ENCODE peak calls at places on chromosomes 11 and 22, in seven cellular contexts. One of them, this sample, is unnamed.

GRCh38 chr22:49380095-49380827 is 447.4 kb downstream of the BRD1 start:
- DNase-seq in HT1080: no peak
- DNase-seq in dermis blood vessel endothelial cell: no peak
- DNase-seq in KBM-7: no peak
- DNase-seq in hepatic stellate cell: no peak
- DNase-seq in activated naive CD4-positive, alpha-beta T cell treated with anti-CD3 and anti-CD28 coated beads for 36 hours: no peak
- DNase-seq in stimulated activated CD8-positive, alpha-beta memory T cell treated with anti-CD3 and anti-CD28 coated beads, Interleukin-15, amount 100 ng/mL, for 1 hour: no peak
- DNase-seq in this sample: no peak

GRCh38 chr22:48299801-48300200 is 1527.9 kb downstream of the BRD1 start:
- DNase-seq in HT1080: no peak
- DNase-seq in dermis blood vessel endothelial cell: no peak
- DNase-seq in KBM-7: no peak
- DNase-seq in hepatic stellate cell: no peak
- DNase-seq in activated naive CD4-positive, alpha-beta T cell treated with anti-CD3 and anti-CD28 coated beads for 36 hours: no peak
- DNase-seq in stimulated activated CD8-positive, alpha-beta memory T cell treated with anti-CD3 and anti-CD28 coated beads, Interleukin-15, amount 100 ng/mL, for 1 hour: no peak
- DNase-seq in this sample: no peak

GRCh38 chr11:7490054-7490453 is 4.7 kb downstream of the OLFML1 start:
- DNase-seq in HT1080: peak
- DNase-seq in dermis blood vessel endothelial cell: no peak
- DNase-seq in KBM-7: no peak
- DNase-seq in hepatic stellate cell: peak
- DNase-seq in activated naive CD4-positive, alpha-beta T cell treated with anti-CD3 and anti-CD28 coated beads for 36 hours: no peak
- DNase-seq in stimulated activated CD8-positive, alpha-beta memory T cell treated with anti-CD3 and anti-CD28 coated beads, Interleukin-15, amount 100 ng/mL, for 1 hour: no peak
- DNase-seq in this sample: no peak

GRCh38 chr11:110070176-110070575 is 23.0 kb upstream of the ZC3H12C start:
- DNase-seq in HT1080: no peak
- DNase-seq in dermis blood vessel endothelial cell: peak
- DNase-seq in KBM-7: no peak
- DNase-seq in hepatic stellate cell: no peak
- DNase-seq in activated naive CD4-positive, alpha-beta T cell treated with anti-CD3 and anti-CD28 coated beads for 36 hours: no peak
- DNase-seq in stimulated activated CD8-positive, alpha-beta memory T cell treated with anti-CD3 and anti-CD28 coated beads, Interleukin-15, amount 100 ng/mL, for 1 hour: no peak
- DNase-seq in this sample: no peak

GRCh38 chr11:64268028-64268686 is 16.3 kb downstream of the BAD start:
- DNase-seq in HT1080: no peak
- DNase-seq in dermis blood vessel endothelial cell: peak
- DNase-seq in KBM-7: peak
- DNase-seq in hepatic stellate cell: no peak
- DNase-seq in activated naive CD4-positive, alpha-beta T cell treated with anti-CD3 and anti-CD28 coated beads for 36 hours: no peak
- DNase-seq in stimulated activated CD8-positive, alpha-beta memory T cell treated with anti-CD3 and anti-CD28 coated beads, Interleukin-15, amount 100 ng/mL, for 1 hour: no peak
- DNase-seq in this sample: no peak

GRCh38 chr11:113279591-113279990 is 34.8 kb upstream of the TTC12 start:
- DNase-seq in HT1080: no peak
- DNase-seq in dermis blood vessel endothelial cell: no peak
- DNase-seq in KBM-7: no peak
- DNase-seq in hepatic stellate cell: no peak
- DNase-seq in activated naive CD4-positive, alpha-beta T cell treated with anti-CD3 and anti-CD28 coated beads for 36 hours: no peak
- DNase-seq in stimulated activated CD8-positive, alpha-beta memory T cell treated with anti-CD3 and anti-CD28 coated beads, Interleukin-15, amount 100 ng/mL, for 1 hour: no peak
- DNase-seq in this sample: no peak

GRCh38 chr11:116953525-116954284 is 116.3 kb upstream of the APOA1 start:
- DNase-seq in HT1080: no peak
- DNase-seq in dermis blood vessel endothelial cell: no peak
- DNase-seq in KBM-7: no peak
- DNase-seq in hepatic stellate cell: no peak
- DNase-seq in activated naive CD4-positive, alpha-beta T cell treated with anti-CD3 and anti-CD28 coated beads for 36 hours: no peak
- DNase-seq in stimulated activated CD8-positive, alpha-beta memory T cell treated with anti-CD3 and anti-CD28 coated beads, Interleukin-15, amount 100 ng/mL, for 1 hour: no peak
- DNase-seq in this sample: no peak

GRCh38 chr22:19865141-19865829 is 10.6 kb upstream of the GNB1L start:
- DNase-seq in HT1080: no peak
- DNase-seq in dermis blood vessel endothelial cell: no peak
- DNase-seq in KBM-7: no peak
- DNase-seq in hepatic stellate cell: no peak
- DNase-seq in activated naive CD4-positive, alpha-beta T cell treated with anti-CD3 and anti-CD28 coated beads for 36 hours: no peak
- DNase-seq in stimulated activated CD8-positive, alpha-beta memory T cell treated with anti-CD3 and anti-CD28 coated beads, Interleukin-15, amount 100 ng/mL, for 1 hour: no peak
- DNase-seq in this sample: no peak

GRCh38 chr22:37121887-37122591 is 12.5 kb upstream of the TMPRSS6 start:
- DNase-seq in HT1080: peak
- DNase-seq in dermis blood vessel endothelial cell: peak
- DNase-seq in KBM-7: peak
- DNase-seq in hepatic stellate cell: no peak
- DNase-seq in activated naive CD4-positive, alpha-beta T cell treated with anti-CD3 and anti-CD28 coated beads for 36 hours: peak
- DNase-seq in stimulated activated CD8-positive, alpha-beta memory T cell treated with anti-CD3 and anti-CD28 coated beads, Interleukin-15, amount 100 ng/mL, for 1 hour: peak
- DNase-seq in this sample: no peak

GRCh38 chr22:27874756-27875155 is 44.3 kb downstream of the PITPNB start:
- DNase-seq in HT1080: no peak
- DNase-seq in dermis blood vessel endothelial cell: no peak
- DNase-seq in KBM-7: no peak
- DNase-seq in hepatic stellate cell: no peak
- DNase-seq in activated naive CD4-positive, alpha-beta T cell treated with anti-CD3 and anti-CD28 coated beads for 36 hours: no peak
- DNase-seq in stimulated activated CD8-positive, alpha-beta memory T cell treated with anti-CD3 and anti-CD28 coated beads, Interleukin-15, amount 100 ng/mL, for 1 hour: no peak
- DNase-seq in this sample: no peak

GRCh38 chr11:79388201-79388600 is 52.6 kb downstream of the TENM4 start:
- DNase-seq in HT1080: no peak
- DNase-seq in dermis blood vessel endothelial cell: no peak
- DNase-seq in KBM-7: no peak
- DNase-seq in hepatic stellate cell: no peak
- DNase-seq in activated naive CD4-positive, alpha-beta T cell treated with anti-CD3 and anti-CD28 coated beads for 36 hours: no peak
- DNase-seq in stimulated activated CD8-positive, alpha-beta memory T cell treated with anti-CD3 and anti-CD28 coated beads, Interleukin-15, amount 100 ng/mL, for 1 hour: no peak
- DNase-seq in this sample: no peak

GRCh38 chr11:19727246-19727645 is 14.6 kb downstream of the NAV2 start:
- DNase-seq in HT1080: peak
- DNase-seq in dermis blood vessel endothelial cell: peak
- DNase-seq in KBM-7: no peak
- DNase-seq in hepatic stellate cell: no peak
- DNase-seq in activated naive CD4-positive, alpha-beta T cell treated with anti-CD3 and anti-CD28 coated beads for 36 hours: no peak
- DNase-seq in stimulated activated CD8-positive, alpha-beta memory T cell treated with anti-CD3 and anti-CD28 coated beads, Interleukin-15, amount 100 ng/mL, for 1 hour: no peak
- DNase-seq in this sample: no peak

GRCh38 chr11:33703771-33704170 is 3.1 kb upstream of the C11orf91 start:
- DNase-seq in HT1080: peak
- DNase-seq in dermis blood vessel endothelial cell: peak
- DNase-seq in KBM-7: no peak
- DNase-seq in hepatic stellate cell: no peak
- DNase-seq in activated naive CD4-positive, alpha-beta T cell treated with anti-CD3 and anti-CD28 coated beads for 36 hours: no peak
- DNase-seq in stimulated activated CD8-positive, alpha-beta memory T cell treated with anti-CD3 and anti-CD28 coated beads, Interleukin-15, amount 100 ng/mL, for 1 hour: no peak
- DNase-seq in this sample: no peak

GRCh38 chr22:27780161-27780575 is 21.4 kb downstream of the MN1 start:
- DNase-seq in HT1080: no peak
- DNase-seq in dermis blood vessel endothelial cell: peak
- DNase-seq in KBM-7: no peak
- DNase-seq in hepatic stellate cell: no peak
- DNase-seq in activated naive CD4-positive, alpha-beta T cell treated with anti-CD3 and anti-CD28 coated beads for 36 hours: no peak
- DNase-seq in stimulated activated CD8-positive, alpha-beta memory T cell treated with anti-CD3 and anti-CD28 coated beads, Interleukin-15, amount 100 ng/mL, for 1 hour: no peak
- DNase-seq in this sample: no peak

GRCh38 chr11:120188831-120189455 is 21.9 kb upstream of the OAF start:
- DNase-seq in HT1080: no peak
- DNase-seq in dermis blood vessel endothelial cell: no peak
- DNase-seq in KBM-7: no peak
- DNase-seq in hepatic stellate cell: no peak
- DNase-seq in activated naive CD4-positive, alpha-beta T cell treated with anti-CD3 and anti-CD28 coated beads for 36 hours: no peak
- DNase-seq in stimulated activated CD8-positive, alpha-beta memory T cell treated with anti-CD3 and anti-CD28 coated beads, Interleukin-15, amount 100 ng/mL, for 1 hour: no peak
- DNase-seq in this sample: no peak

GRCh38 chr22:37454857-37455686 is 27.8 kb upstream of the ELFN2 start:
- DNase-seq in HT1080: peak
- DNase-seq in dermis blood vessel endothelial cell: peak
- DNase-seq in KBM-7: no peak
- DNase-seq in hepatic stellate cell: peak
- DNase-seq in activated naive CD4-positive, alpha-beta T cell treated with anti-CD3 and anti-CD28 coated beads for 36 hours: no peak
- DNase-seq in stimulated activated CD8-positive, alpha-beta memory T cell treated with anti-CD3 and anti-CD28 coated beads, Interleukin-15, amount 100 ng/mL, for 1 hour: no peak
- DNase-seq in this sample: no peak

GRCh38 chr11:108838804-108839128 is 173.9 kb downstream of the DDX10 start:
- DNase-seq in HT1080: no peak
- DNase-seq in dermis blood vessel endothelial cell: no peak
- DNase-seq in KBM-7: peak
- DNase-seq in hepatic stellate cell: no peak
- DNase-seq in activated naive CD4-positive, alpha-beta T cell treated with anti-CD3 and anti-CD28 coated beads for 36 hours: no peak
- DNase-seq in stimulated activated CD8-positive, alpha-beta memory T cell treated with anti-CD3 and anti-CD28 coated beads, Interleukin-15, amount 100 ng/mL, for 1 hour: no peak
- DNase-seq in this sample: no peak

GRCh38 chr11:33616552-33616951 is 84.1 kb downstream of the C11orf91 start:
- DNase-seq in HT1080: no peak
- DNase-seq in dermis blood vessel endothelial cell: no peak
- DNase-seq in KBM-7: no peak
- DNase-seq in hepatic stellate cell: no peak
- DNase-seq in activated naive CD4-positive, alpha-beta T cell treated with anti-CD3 and anti-CD28 coated beads for 36 hours: no peak
- DNase-seq in stimulated activated CD8-positive, alpha-beta memory T cell treated with anti-CD3 and anti-CD28 coated beads, Interleukin-15, amount 100 ng/mL, for 1 hour: no peak
- DNase-seq in this sample: no peak

GRCh38 chr22:48483764-48484528 is 1343.7 kb downstream of the BRD1 start:
- DNase-seq in HT1080: no peak
- DNase-seq in dermis blood vessel endothelial cell: no peak
- DNase-seq in KBM-7: no peak
- DNase-seq in hepatic stellate cell: no peak
- DNase-seq in activated naive CD4-positive, alpha-beta T cell treated with anti-CD3 and anti-CD28 coated beads for 36 hours: no peak
- DNase-seq in stimulated activated CD8-positive, alpha-beta memory T cell treated with anti-CD3 and anti-CD28 coated beads, Interleukin-15, amount 100 ng/mL, for 1 hour: no peak
- DNase-seq in this sample: no peak

GRCh38 chr11:41382927-41383326 is 76.5 kb downstream of the LRRC4C start:
- DNase-seq in HT1080: peak
- DNase-seq in dermis blood vessel endothelial cell: no peak
- DNase-seq in KBM-7: no peak
- DNase-seq in hepatic stellate cell: no peak
- DNase-seq in activated naive CD4-positive, alpha-beta T cell treated with anti-CD3 and anti-CD28 coated beads for 36 hours: no peak
- DNase-seq in stimulated activated CD8-positive, alpha-beta memory T cell treated with anti-CD3 and anti-CD28 coated beads, Interleukin-15, amount 100 ng/mL, for 1 hour: no peak
- DNase-seq in this sample: no peak

GRCh38 chr11:65211293-65212105 is 29.8 kb downstream of the CAPN1 start:
- DNase-seq in HT1080: no peak
- DNase-seq in dermis blood vessel endothelial cell: no peak
- DNase-seq in KBM-7: no peak
- DNase-seq in hepatic stellate cell: no peak
- DNase-seq in activated naive CD4-positive, alpha-beta T cell treated with anti-CD3 and anti-CD28 coated beads for 36 hours: no peak
- DNase-seq in stimulated activated CD8-positive, alpha-beta memory T cell treated with anti-CD3 and anti-CD28 coated beads, Interleukin-15, amount 100 ng/mL, for 1 hour: no peak
- DNase-seq in this sample: no peak

GRCh38 chr11:8327761-8328192 is 64.1 kb upstream of the LMO1 start:
- DNase-seq in HT1080: no peak
- DNase-seq in dermis blood vessel endothelial cell: no peak
- DNase-seq in KBM-7: no peak
- DNase-seq in hepatic stellate cell: no peak
- DNase-seq in activated naive CD4-positive, alpha-beta T cell treated with anti-CD3 and anti-CD28 coated beads for 36 hours: peak
- DNase-seq in stimulated activated CD8-positive, alpha-beta memory T cell treated with anti-CD3 and anti-CD28 coated beads, Interleukin-15, amount 100 ng/mL, for 1 hour: no peak
- DNase-seq in this sample: no peak

GRCh38 chr22:27692243-27692642 is 109.3 kb downstream of the MN1 start:
- DNase-seq in HT1080: no peak
- DNase-seq in dermis blood vessel endothelial cell: no peak
- DNase-seq in KBM-7: no peak
- DNase-seq in hepatic stellate cell: peak
- DNase-seq in activated naive CD4-positive, alpha-beta T cell treated with anti-CD3 and anti-CD28 coated beads for 36 hours: no peak
- DNase-seq in stimulated activated CD8-positive, alpha-beta memory T cell treated with anti-CD3 and anti-CD28 coated beads, Interleukin-15, amount 100 ng/mL, for 1 hour: no peak
- DNase-seq in this sample: no peak

GRCh38 chr11:124951341-124951740 is 2.7 kb upstream of the CCDC15 start:
- DNase-seq in HT1080: no peak
- DNase-seq in dermis blood vessel endothelial cell: no peak
- DNase-seq in KBM-7: no peak
- DNase-seq in hepatic stellate cell: no peak
- DNase-seq in activated naive CD4-positive, alpha-beta T cell treated with anti-CD3 and anti-CD28 coated beads for 36 hours: no peak
- DNase-seq in stimulated activated CD8-positive, alpha-beta memory T cell treated with anti-CD3 and anti-CD28 coated beads, Interleukin-15, amount 100 ng/mL, for 1 hour: no peak
- DNase-seq in this sample: no peak

GRCh38 chr11:103844327-103845215 is 191.9 kb upstream of the DDI1 start:
- DNase-seq in HT1080: no peak
- DNase-seq in dermis blood vessel endothelial cell: no peak
- DNase-seq in KBM-7: no peak
- DNase-seq in hepatic stellate cell: no peak
- DNase-seq in activated naive CD4-positive, alpha-beta T cell treated with anti-CD3 and anti-CD28 coated beads for 36 hours: no peak
- DNase-seq in stimulated activated CD8-positive, alpha-beta memory T cell treated with anti-CD3 and anti-CD28 coated beads, Interleukin-15, amount 100 ng/mL, for 1 hour: no peak
- DNase-seq in this sample: no peak

GRCh38 chr22:46707305-46707704 is 30.7 kb downstream of the CERK start:
- DNase-seq in HT1080: no peak
- DNase-seq in dermis blood vessel endothelial cell: no peak
- DNase-seq in KBM-7: no peak
- DNase-seq in hepatic stellate cell: no peak
- DNase-seq in activated naive CD4-positive, alpha-beta T cell treated with anti-CD3 and anti-CD28 coated beads for 36 hours: no peak
- DNase-seq in stimulated activated CD8-positive, alpha-beta memory T cell treated with anti-CD3 and anti-CD28 coated beads, Interleukin-15, amount 100 ng/mL, for 1 hour: no peak
- DNase-seq in this sample: no peak

GRCh38 chr22:48711031-48711431 is 1116.6 kb downstream of the BRD1 start:
- DNase-seq in HT1080: no peak
- DNase-seq in dermis blood vessel endothelial cell: no peak
- DNase-seq in KBM-7: no peak
- DNase-seq in hepatic stellate cell: no peak
- DNase-seq in activated naive CD4-positive, alpha-beta T cell treated with anti-CD3 and anti-CD28 coated beads for 36 hours: no peak
- DNase-seq in stimulated activated CD8-positive, alpha-beta memory T cell treated with anti-CD3 and anti-CD28 coated beads, Interleukin-15, amount 100 ng/mL, for 1 hour: no peak
- DNase-seq in this sample: no peak

GRCh38 chr11:65565624-65566453 is 4.4 kb upstream of the ZNRD2 start:
- DNase-seq in HT1080: peak
- DNase-seq in dermis blood vessel endothelial cell: peak
- DNase-seq in KBM-7: no peak
- DNase-seq in hepatic stellate cell: no peak
- DNase-seq in activated naive CD4-positive, alpha-beta T cell treated with anti-CD3 and anti-CD28 coated beads for 36 hours: peak
- DNase-seq in stimulated activated CD8-positive, alpha-beta memory T cell treated with anti-CD3 and anti-CD28 coated beads, Interleukin-15, amount 100 ng/mL, for 1 hour: no peak
- DNase-seq in this sample: no peak

GRCh38 chr11:66189031-66189745 is 79.3 kb upstream of the RAB1B start:
- DNase-seq in HT1080: no peak
- DNase-seq in dermis blood vessel endothelial cell: no peak
- DNase-seq in KBM-7: no peak
- DNase-seq in hepatic stellate cell: no peak
- DNase-seq in activated naive CD4-positive, alpha-beta T cell treated with anti-CD3 and anti-CD28 coated beads for 36 hours: no peak
- DNase-seq in stimulated activated CD8-positive, alpha-beta memory T cell treated with anti-CD3 and anti-CD28 coated beads, Interleukin-15, amount 100 ng/mL, for 1 hour: no peak
- DNase-seq in this sample: no peak

GRCh38 chr11:26844963-26845362 is 123.1 kb upstream of the SLC5A12 start:
- DNase-seq in HT1080: no peak
- DNase-seq in dermis blood vessel endothelial cell: no peak
- DNase-seq in KBM-7: no peak
- DNase-seq in hepatic stellate cell: no peak
- DNase-seq in activated naive CD4-positive, alpha-beta T cell treated with anti-CD3 and anti-CD28 coated beads for 36 hours: no peak
- DNase-seq in stimulated activated CD8-positive, alpha-beta memory T cell treated with anti-CD3 and anti-CD28 coated beads, Interleukin-15, amount 100 ng/mL, for 1 hour: no peak
- DNase-seq in this sample: no peak

GRCh38 chr22:46242023-46242422 is 8.1 kb downstream of the CDPF1 start:
- DNase-seq in HT1080: no peak
- DNase-seq in dermis blood vessel endothelial cell: no peak
- DNase-seq in KBM-7: no peak
- DNase-seq in hepatic stellate cell: no peak
- DNase-seq in activated naive CD4-positive, alpha-beta T cell treated with anti-CD3 and anti-CD28 coated beads for 36 hours: no peak
- DNase-seq in stimulated activated CD8-positive, alpha-beta memory T cell treated with anti-CD3 and anti-CD28 coated beads, Interleukin-15, amount 100 ng/mL, for 1 hour: no peak
- DNase-seq in this sample: no peak

GRCh38 chr11:78740175-78741161 is 165.8 kb upstream of the NARS2 start:
- DNase-seq in HT1080: no peak
- DNase-seq in dermis blood vessel endothelial cell: no peak
- DNase-seq in KBM-7: no peak
- DNase-seq in hepatic stellate cell: no peak
- DNase-seq in activated naive CD4-positive, alpha-beta T cell treated with anti-CD3 and anti-CD28 coated beads for 36 hours: no peak
- DNase-seq in stimulated activated CD8-positive, alpha-beta memory T cell treated with anti-CD3 and anti-CD28 coated beads, Interleukin-15, amount 100 ng/mL, for 1 hour: no peak
- DNase-seq in this sample: no peak

GRCh38 chr11:72704028-72704782 is 30.0 kb upstream of the PDE2A start:
- DNase-seq in HT1080: no peak
- DNase-seq in dermis blood vessel endothelial cell: no peak
- DNase-seq in KBM-7: no peak
- DNase-seq in hepatic stellate cell: no peak
- DNase-seq in activated naive CD4-positive, alpha-beta T cell treated with anti-CD3 and anti-CD28 coated beads for 36 hours: no peak
- DNase-seq in stimulated activated CD8-positive, alpha-beta memory T cell treated with anti-CD3 and anti-CD28 coated beads, Interleukin-15, amount 100 ng/mL, for 1 hour: no peak
- DNase-seq in this sample: no peak

GRCh38 chr11:7527029-7527428 is 13.2 kb downstream of the PPFIBP2 start:
- DNase-seq in HT1080: no peak
- DNase-seq in dermis blood vessel endothelial cell: no peak
- DNase-seq in KBM-7: no peak
- DNase-seq in hepatic stellate cell: no peak
- DNase-seq in activated naive CD4-positive, alpha-beta T cell treated with anti-CD3 and anti-CD28 coated beads for 36 hours: peak
- DNase-seq in stimulated activated CD8-positive, alpha-beta memory T cell treated with anti-CD3 and anti-CD28 coated beads, Interleukin-15, amount 100 ng/mL, for 1 hour: no peak
- DNase-seq in this sample: no peak

GRCh38 chr11:134349802-134350355 is 18.1 kb downstream of the GLB1L2 start:
- DNase-seq in HT1080: no peak
- DNase-seq in dermis blood vessel endothelial cell: no peak
- DNase-seq in KBM-7: no peak
- DNase-seq in hepatic stellate cell: no peak
- DNase-seq in activated naive CD4-positive, alpha-beta T cell treated with anti-CD3 and anti-CD28 coated beads for 36 hours: no peak
- DNase-seq in stimulated activated CD8-positive, alpha-beta memory T cell treated with anti-CD3 and anti-CD28 coated beads, Interleukin-15, amount 100 ng/mL, for 1 hour: no peak
- DNase-seq in this sample: no peak

This sample was measured in COLO829.